ENCODE peak calls at places on chromosome X, in nine cellular contexts. Q, T, V, Y, P, C, E, X and I are unnamed samples.

GRCh38 chrX:12581546-12581945 is 209.7 kb upstream of the PRPS2 start:
- DNase-seq in Q (no peak), T (no peak), V (no peak), Y (no peak), P (no peak), C (no peak), E (no peak), X (no peak), I (no peak)

GRCh38 chrX:96372313-96373046 is 312.2 kb upstream of the DIAPH2 start:
- DNase-seq in Q (no peak), T (peak; percentile 1), V (no peak), Y (no peak), P (peak; percentile 43), C (no peak), E (peak; percentile 4), X (no peak), I (no peak)

GRCh38 chrX:30910124-30910860 is 21.2 kb upstream of the TAB3 start:
- DNase-seq in Q (no peak), T (no peak), V (no peak), Y (no peak), P (no peak), C (no peak), E (no peak), X (no peak), I (no peak)

GRCh38 chrX:103699243-103699642 is 11.5 kb upstream of the TMEM31 start:
- DNase-seq in Q (no peak), T (no peak), V (no peak), Y (no peak), P (no peak), C (no peak), E (no peak), X (no peak), I (no peak)

GRCh38 chrX:115350696-115351408 is 61.3 kb downstream of the LUZP4 start:
- DNase-seq in Q (no peak), T (no peak), V (no peak), Y (no peak), P (no peak), C (no peak), E (no peak), X (no peak), I (no peak)

GRCh38 chrX:56797966-56798711 is 69.1 kb downstream of the NBDY start:
- DNase-seq in Q (peak; percentile 48), T (no peak), V (peak; percentile 1), Y (peak; percentile 26), P (no peak), C (peak; percentile 56), E (no peak), X (peak; percentile 8), I (peak; percentile 80)

GRCh38 chrX:88612870-88613329 is 134.1 kb upstream of the CPXCR1 start:
- DNase-seq in Q (no peak), T (no peak), V (no peak), Y (no peak), P (no peak), C (no peak), E (no peak), X (no peak), I (no peak)

GRCh38 chrX:87572911-87573310 is 55.3 kb downstream of the KLHL4 start:
- DNase-seq in Q (no peak), T (no peak), V (no peak), Y (no peak), P (no peak), C (no peak), E (no peak), X (no peak), I (no peak)

GRCh38 chrX:141811438-141811837 is 26.7 kb upstream of the MAGEC3 start:
- DNase-seq in Q (no peak), T (no peak), V (no peak), Y (no peak), P (no peak), C (no peak), E (no peak), X (no peak), I (no peak)

GRCh38 chrX:123121241-123121640 is 62.8 kb upstream of the GRIA3 start:
- DNase-seq in Q (no peak), T (no peak), V (no peak), Y (no peak), P (no peak), C (no peak), E (no peak), X (no peak), I (no peak)

GRCh38 chrX:145865082-145865481 is 47.5 kb downstream of the SLITRK2 start:
- DNase-seq in Q (no peak), T (no peak), V (no peak), Y (no peak), P (no peak), C (no peak), E (no peak), X (no peak), I (no peak)

DNA sequence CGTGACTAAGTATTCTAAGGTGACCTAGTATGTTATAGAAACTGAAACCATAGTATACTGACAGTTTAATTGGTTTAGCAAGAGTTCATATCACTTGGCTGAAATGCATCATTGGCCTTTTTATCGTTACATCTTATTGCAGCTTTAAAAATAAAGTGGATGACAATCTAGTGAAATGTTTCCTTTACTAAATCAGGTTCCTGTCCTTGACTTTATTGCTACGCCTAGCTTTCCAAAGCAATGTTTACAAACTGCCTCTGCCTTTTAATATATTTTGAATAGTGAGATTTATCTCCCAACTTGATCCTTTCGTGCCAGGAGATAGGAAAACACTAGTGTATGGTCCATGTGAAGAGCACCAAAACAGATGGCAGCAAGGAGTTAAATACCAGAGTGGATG is 67.1 kb downstream of the GPC3 start:
- DNase-seq in Q (no peak), T (no peak), V (no peak), Y (no peak), P (no peak), C (no peak), E (no peak), X (no peak), I (no peak)
- TF ChIP-seq POLR2AphosphoS5 in Q (no peak), T (no peak), V (no peak), Y (no peak), P (no peak), C (no peak), E (no peak), X (no peak), I (no peak)

DNA sequence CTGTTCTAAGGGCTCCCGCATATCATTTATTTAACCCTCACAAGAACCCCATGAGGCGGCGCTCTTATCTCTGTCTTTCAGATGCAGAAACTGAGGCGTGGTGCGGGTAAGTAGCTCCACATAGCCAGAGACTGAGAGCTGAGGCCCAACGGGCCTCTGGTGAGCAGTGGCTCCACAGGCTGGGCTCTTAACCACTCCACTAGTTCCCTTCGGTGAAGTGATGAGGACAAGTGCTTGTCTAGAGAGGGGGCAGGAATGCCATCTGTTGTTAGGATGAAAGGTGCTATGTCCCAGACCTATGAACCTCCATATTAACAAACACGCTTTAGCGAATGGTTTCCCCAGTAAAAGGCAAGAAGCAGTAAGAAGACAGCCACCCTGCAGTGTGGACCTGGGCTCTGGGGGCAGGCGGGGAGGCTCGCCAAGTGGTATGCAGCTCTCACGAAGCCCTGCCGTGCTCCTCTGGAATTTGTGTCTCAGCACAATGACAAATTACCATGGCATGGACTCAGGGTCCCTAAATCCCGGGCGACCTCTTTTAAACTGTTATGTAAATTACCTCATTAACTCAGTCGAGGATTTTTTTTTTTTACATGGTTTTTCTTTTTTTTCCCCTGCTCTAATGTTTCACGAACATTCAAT is 20.9 kb upstream of the S100G start:
- DNase-seq in Q (no peak), T (no peak), V (no peak), Y (no peak), P (no peak), C (no peak), E (no peak), X (peak; percentile 49), I (no peak)
- TF ChIP-seq POLR2A in Q (no peak), T (no peak), V (no peak), Y (no peak), P (no peak), C (no peak), E (no peak), X (no peak), I (no peak)

GRCh38 chrX:70552174-70552704 is 107.6 kb downstream of the DLG3 start:
- DNase-seq in Q (no peak), T (no peak), V (no peak), Y (no peak), P (no peak), C (no peak), E (no peak), X (no peak), I (no peak)

GRCh38 chrX:70554523-70554922 is 109.9 kb downstream of the DLG3 start:
- DNase-seq in Q (no peak), T (no peak), V (no peak), Y (no peak), P (no peak), C (no peak), E (no peak), X (no peak), I (no peak)

GRCh38 chrX:70553516-70553915 is 108.9 kb downstream of the DLG3 start:
- DNase-seq in Q (no peak), T (no peak), V (no peak), Y (no peak), P (no peak), C (no peak), E (no peak), X (no peak), I (no peak)

GRCh38 chrX:70554948-70555347 is 110.3 kb downstream of the DLG3 start:
- DNase-seq in Q (no peak), T (no peak), V (no peak), Y (no peak), P (no peak), C (no peak), E (no peak), X (no peak), I (no peak)

GRCh38 chrX:70554081-70554480 is 109.4 kb downstream of the DLG3 start:
- DNase-seq in Q (no peak), T (no peak), V (no peak), Y (no peak), P (peak; percentile 9), C (no peak), E (no peak), X (no peak), I (no peak)
- TF ChIP-seq CTCF in Q (no peak), T (no peak), V (peak; percentile 20), Y (peak; percentile 8), P (no peak), C (peak; percentile 16), E (peak; percentile 56), X (no peak), I (no peak)

DNA sequence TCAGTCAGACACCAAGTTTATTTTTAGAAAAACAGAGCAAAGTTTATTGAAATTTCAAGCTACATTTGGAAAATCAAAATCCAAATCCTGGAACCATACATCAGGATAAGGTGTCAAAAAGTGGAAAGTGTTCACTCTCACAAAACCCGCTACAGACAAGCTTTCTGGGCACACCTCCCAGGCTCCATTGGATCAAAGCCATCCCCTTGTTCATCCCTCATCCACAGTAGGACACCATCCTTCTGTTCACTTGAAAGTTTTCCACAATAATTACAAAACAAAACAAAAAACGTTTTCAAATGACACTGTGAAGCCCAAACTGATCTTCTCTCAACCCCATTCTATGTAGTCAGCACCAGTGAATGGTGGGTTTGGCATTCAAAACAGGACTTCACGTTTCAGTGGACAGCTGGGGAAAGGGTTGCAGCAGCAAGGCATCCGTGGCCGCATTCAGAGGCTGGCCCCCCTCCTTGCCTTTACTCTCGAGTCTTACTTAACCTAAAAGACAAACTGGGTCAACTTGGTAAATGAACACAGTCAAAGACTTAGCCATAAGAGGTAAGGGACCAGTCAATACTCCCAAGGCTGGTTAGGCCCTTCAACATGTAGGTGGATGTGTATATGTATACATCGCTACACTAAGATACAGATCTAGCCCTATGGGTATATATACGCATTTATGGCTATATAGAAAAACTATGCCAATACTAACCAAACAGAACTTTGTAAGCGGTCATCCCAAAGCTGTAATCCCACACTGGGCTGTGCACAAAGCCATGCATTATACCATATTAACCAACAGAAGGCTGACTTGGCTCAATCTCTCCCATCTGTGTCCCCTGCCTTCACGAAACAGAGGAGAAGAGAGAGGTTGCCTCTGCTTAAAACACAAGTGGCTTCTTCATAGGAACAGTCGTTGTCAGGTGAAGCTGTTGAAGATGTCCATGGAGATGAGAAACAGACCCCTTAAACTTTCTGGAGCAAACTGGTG is 62.1 kb downstream of the TSC22D3 start:
- DNase-seq in Q (peak; percentile 61), T (no peak), V (peak; percentile 19), Y (no peak), P (no peak), C (peak; percentile 69), E (no peak), X (no peak), I (no peak)
- TF ChIP-seq POLR2AphosphoS5 in Q (no peak), T (no peak), V (no peak), Y (no peak), P (no peak), C (peak; percentile 15), E (peak; percentile 4), X (no peak), I (no peak)